ENCODE peak calls at places on chromosomes 16 and 17, in nine cellular contexts. P is RWPE2, K is kidney, H is psoas muscle, V is esophagus squamous epithelium, E is GM23248, Q is adrenal gland, D is transverse colon, N is GM23338. T is an unnamed sample.

GRCh38 chr17:4658478-4659305 is 17.2 kb upstream of the ALOX15 start:
- DNase-seq in N (no peak), P (no peak), D (no peak), Q (no peak), K (no peak), H (no peak), E (peak; percentile 41), V (no peak), T (no peak)

GRCh38 chr17:9768381-9768934 is 22.9 kb downstream of the DHRS7C start:
- DNase-seq in V (no peak), H (no peak), D (no peak), E (peak; percentile 59), Q (no peak), K (no peak), P (no peak), N (peak; percentile 62), T (no peak)

GRCh38 chr16:3659200-3659599 is 4.7 kb downstream of the DNASE1 start:
- DNase-seq in D (no peak), K (no peak), Q (no peak), E (peak; percentile 17), N (no peak), P (no peak), H (no peak), V (no peak), T (no peak)

GRCh38 chr16:54585094-54585493 is 298.5 kb upstream of the IRX3 start:
- DNase-seq in P (no peak), E (no peak), D (no peak), H (no peak), K (no peak), N (peak; percentile 47), V (no peak), Q (no peak), T (no peak)

GRCh38 chr16:22077700-22078313 is 14.5 kb upstream of the VWA3A start:
- DNase-seq in E (peak; percentile 76), P (no peak), H (peak; percentile 70), D (peak; percentile 69), V (no peak), N (peak; percentile 87), Q (peak; percentile 67), K (no peak), T (peak; percentile 54)

GRCh38 chr16:48526058-48526957 is 83.7 kb downstream of the N4BP1 start:
- DNase-seq in Q (no peak), K (peak; percentile 49), N (peak; percentile 87), V (no peak), E (no peak), H (no peak), P (no peak), D (peak; percentile 81), T (no peak)

GRCh38 chr17:76922967-76923366 is 54.8 kb downstream of the MGAT5B start:
- DNase-seq in H (no peak), K (no peak), D (no peak), P (no peak), Q (no peak), N (no peak), E (no peak), V (no peak), T (no peak)

GRCh38 chr17:31724026-31724425 is 135.0 kb downstream of the COPRS start:
- DNase-seq in P (no peak), Q (peak; percentile 14), D (no peak), E (peak; percentile 38), V (no peak), N (no peak), K (no peak), H (no peak), T (no peak)

GRCh38 chr17:38703742-38704644 is 1.1 kb upstream of the MLLT6 start:
- DNase-seq in K (peak; percentile 96), N (peak; percentile 99), P (peak; percentile 87), V (peak; percentile 32), E (peak; percentile 46), H (peak; percentile 91), D (peak; percentile 93), Q (peak; percentile 91), T (peak; percentile 90)

GRCh38 chr17:51650772-51651171 is 390.4 kb downstream of the UTP18 start:
- DNase-seq in H (no peak), D (no peak), V (no peak), Q (no peak), E (no peak), P (no peak), N (no peak), K (no peak), T (no peak)

GRCh38 chr16:67013238-67013822 is 15.6 kb upstream of the CBFB start:
- DNase-seq in N (peak; percentile 32), V (no peak), D (no peak), P (no peak), Q (no peak), E (no peak), H (no peak), K (no peak), T (no peak)

GRCh38 chr16:24309222-24309905 is 53.2 kb downstream of the CACNG3 start:
- DNase-seq in P (peak; percentile 73), Q (peak; percentile 68), H (no peak), K (no peak), N (no peak), E (peak; percentile 31), V (no peak), D (no peak), T (no peak)

GRCh38 chr16:68760671-68761275 is 23.7 kb downstream of the CDH1 start:
- DNase-seq in V (no peak), K (no peak), H (no peak), P (peak; percentile 87), N (no peak), E (peak; percentile 30), D (peak; percentile 41), Q (no peak), T (no peak)

GRCh38 chr17:36791961-36792475 is 145.3 kb upstream of the LHX1 start:
- DNase-seq in P (no peak), V (no peak), H (no peak), D (no peak), N (no peak), Q (no peak), K (no peak), E (no peak), T (no peak)

GRCh38 chr16:4736546-4736945 is 2.2 kb downstream of the DNAAF8 start:
- DNase-seq in K (no peak), N (no peak), E (no peak), D (no peak), Q (no peak), H (peak; percentile 45), P (no peak), V (no peak), T (no peak)

GRCh38 chr16:51049678-51050378 is 101.2 kb downstream of the SALL1 start:
- DNase-seq in V (no peak), Q (no peak), E (no peak), P (no peak), N (peak; percentile 25), H (no peak), D (no peak), K (no peak), T (no peak)

GRCh38 chr17:15966879-15967248 is 21.9 kb downstream of the ADORA2B start:
- DNase-seq in E (no peak), N (peak; percentile 80), D (peak; percentile 79), H (no peak), K (peak; percentile 71), Q (no peak), P (no peak), V (no peak), T (peak; percentile 74)

DNA sequence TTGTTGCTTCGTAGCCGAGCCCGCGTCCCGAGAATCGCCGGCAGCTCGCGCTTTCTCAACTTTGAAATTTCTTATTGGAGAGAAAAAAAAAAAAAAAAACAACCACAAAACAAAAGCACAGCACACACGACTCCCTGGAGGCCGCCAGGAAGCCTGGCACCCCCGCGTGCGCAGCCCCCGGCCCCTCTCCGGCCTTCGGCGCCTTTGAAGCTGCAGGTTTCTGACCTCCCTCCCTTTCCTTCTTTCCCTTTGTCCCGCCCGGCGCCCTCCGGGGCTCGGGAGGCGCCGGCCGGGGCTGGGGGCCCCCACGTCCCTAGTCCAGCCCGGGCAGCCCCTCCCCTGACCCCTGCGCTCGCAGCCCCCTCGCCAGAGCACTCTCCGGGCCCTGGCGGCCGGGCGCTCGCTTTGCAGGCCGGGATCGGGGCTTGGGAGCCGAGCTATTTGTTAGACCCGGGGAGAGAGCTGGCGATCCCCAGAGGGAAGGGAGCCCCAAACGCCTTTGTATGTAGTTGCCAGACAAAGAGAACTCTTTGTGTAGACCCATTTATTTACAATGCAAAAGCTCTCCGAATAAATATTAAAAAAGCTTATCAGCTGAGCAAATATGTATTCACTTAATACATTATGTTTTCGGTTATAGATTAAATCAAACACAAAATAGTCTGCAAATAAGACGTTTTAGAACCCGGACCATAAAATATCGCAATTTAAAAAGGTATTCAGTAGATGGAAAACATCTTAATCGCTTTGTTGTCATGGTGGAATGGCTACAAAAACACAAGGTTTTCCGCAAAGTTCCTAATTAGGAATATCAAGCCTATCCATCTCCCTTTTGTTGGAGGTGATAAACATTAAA is 2.3 kb downstream of the BAHCC1 start:
- DNase-seq in D (peak; percentile 47), V (no peak), P (no peak), H (peak; percentile 80), N (peak; percentile 92), K (no peak), Q (no peak), E (peak; percentile 85), T (no peak)
- H3K4me1 ChIP-seq in D (peaks cover 14% of the 10 kb centered on the region), V (peaks cover 28% of the 10 kb centered on the region), P (peaks cover 10% of the 10 kb centered on the region), H (peaks cover 29% of the 10 kb centered on the region), N (peaks cover 46% of the 10 kb centered on the region), K (peaks cover 22% of the 10 kb centered on the region), Q (peaks cover 34% of the 10 kb centered on the region), E (peaks cover 33% of the 10 kb centered on the region), T (peaks cover 6% of the 10 kb centered on the region)

GRCh38 chr17:68196394-68197090 is 51.3 kb upstream of the AMZ2 start:
- DNase-seq in H (no peak), Q (no peak), P (no peak), E (peak; percentile 28), D (no peak), V (no peak), N (no peak), K (peak; percentile 77), T (no peak)
- H3K4me1 ChIP-seq in H (peaks cover 29% of the 10 kb centered on the region), Q (peaks cover 48% of the 10 kb centered on the region), P (no peaks in the 10 kb centered on the region), E (no peaks in the 10 kb centered on the region), D (peaks cover 10% of the 10 kb centered on the region), V (peaks cover 49% of the 10 kb centered on the region), N (peaks cover 17% of the 10 kb centered on the region), K (peaks cover 4% of the 10 kb centered on the region), T (no peaks in the 10 kb centered on the region)

GRCh38 chr17:50101346-50102163 is 6.4 kb downstream of the PDK2 start:
- DNase-seq in Q (peak; percentile 61), P (no peak), V (no peak), H (peak; percentile 65), D (peak; percentile 87), K (peak; percentile 78), E (peak; percentile 45), N (peak; percentile 39), T (no peak)
- H3K4me1 ChIP-seq in Q (peaks cover 39% of the 10 kb centered on the region), P (no peaks in the 10 kb centered on the region), V (peaks cover 34% of the 10 kb centered on the region), H (peaks cover 72% of the 10 kb centered on the region), D (peaks cover 46% of the 10 kb centered on the region), K (peaks cover 60% of the 10 kb centered on the region), E (peaks cover 28% of the 10 kb centered on the region), N (peaks cover 13% of the 10 kb centered on the region), T (peaks cover 4% of the 10 kb centered on the region)

DNA sequence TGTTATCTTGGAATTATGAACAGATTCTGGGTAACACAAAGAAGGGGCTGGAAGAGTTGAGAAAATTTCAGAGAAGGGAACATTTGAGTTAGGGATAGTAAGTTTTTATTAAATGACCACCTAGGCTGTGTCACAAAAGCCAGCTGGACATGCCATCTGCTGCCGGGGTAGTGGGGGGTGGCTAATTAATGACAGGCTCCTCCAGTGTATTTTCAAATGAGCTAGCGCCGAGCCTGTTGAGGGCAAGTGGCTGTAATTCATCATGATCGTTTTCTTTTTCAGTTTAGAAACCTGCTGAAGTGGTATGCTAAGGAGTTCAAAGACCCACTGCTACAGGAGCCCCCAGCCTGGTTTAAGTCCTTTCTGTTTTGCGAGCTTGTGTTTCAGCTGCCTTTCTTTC is 6.2 kb downstream of the TMEM97 start:
- DNase-seq in D (no peak), E (no peak), V (no peak), H (no peak), Q (no peak), N (no peak), K (no peak), P (no peak), T (no peak)
- H3K4me1 ChIP-seq in D (no peaks in the 10 kb centered on the region), E (no peaks in the 10 kb centered on the region), V (no peaks in the 10 kb centered on the region), H (no peaks in the 10 kb centered on the region), Q (peaks cover 11% of the 10 kb centered on the region), N (peaks cover 36% of the 10 kb centered on the region), K (no peaks in the 10 kb centered on the region), P (no peaks in the 10 kb centered on the region), T (peaks cover 4% of the 10 kb centered on the region)

T was measured in lung.